ENCODE peak calls at places on chromosomes 3 and 15, in seven cellular contexts. A is H9, H is neuronal stem cell, Z is mesenchymal stem cell, P is mesendoderm, X is trophoblast cell, V is H1. Q is an unnamed sample.

GRCh38 chr3:130757751-130758150 is 11.1 kb upstream of the PIK3R4 start:
- DNase-seq in V (no peak), P (no peak), Z (no peak), H (no peak), X (no peak), A (no peak), Q (no peak)

GRCh38 chr3:165854696-165855095 is 17.5 kb upstream of the BCHE start:
- DNase-seq in Z (peak), H (no peak), X (peak), A (no peak), V (no peak), P (peak), Q (no peak)

GRCh38 chr15:38459480-38459879 is 5.6 kb downstream of the FAM98B start:
- DNase-seq in P (no peak), X (no peak), Z (no peak), V (no peak), H (no peak), A (no peak), Q (no peak)

GRCh38 chr15:87604857-87605446 is 651.6 kb downstream of the NTRK3 start:
- DNase-seq in P (peak), V (no peak), H (peak), X (peak), Z (no peak), A (peak), Q (no peak)

GRCh38 chr3:39910828-39911464 is 101.5 kb downstream of the MYRIP start:
- DNase-seq in H (no peak), X (no peak), Z (no peak), V (no peak), A (no peak), P (no peak), Q (no peak)

GRCh38 chr3:65101450-65101849 is 413.6 kb upstream of the ADAMTS9 start:
- DNase-seq in Z (no peak), V (no peak), H (no peak), A (no peak), X (no peak), P (no peak), Q (no peak)

GRCh38 chr15:98738689-98739411 is 90.5 kb downstream of the IGF1R start:
- DNase-seq in X (peak), Z (no peak), H (no peak), P (no peak), V (no peak), A (no peak), Q (no peak)

GRCh38 chr3:61563614-61564404 is 2.4 kb downstream of the PTPRG start:
- DNase-seq in V (peak), P (peak), A (no peak), Z (peak), H (no peak), X (peak), Q (no peak)

GRCh38 chr3:168615489-168616020 is 519.8 kb upstream of the GOLIM4 start:
- DNase-seq in X (no peak), P (no peak), V (no peak), Z (no peak), H (no peak), A (no peak), Q (no peak)

GRCh38 chr3:119579366-119580147 is at the start of gene ADPRH:
- DNase-seq in P (peak), H (peak), X (peak), Z (peak), A (peak), V (peak), Q (peak)

GRCh38 chr15:82298032-82298431 is 35.4 kb downstream of the SAXO2 start:
- DNase-seq in A (no peak), V (no peak), P (no peak), Z (no peak), H (no peak), X (no peak), Q (no peak)

GRCh38 chr15:74653426-74654082 is 37.9 kb downstream of the CLK3 start:
- DNase-seq in X (peak), A (no peak), P (no peak), V (no peak), H (no peak), Z (peak), Q (peak)

GRCh38 chr3:139309046-139309660 is 34.7 kb upstream of the MRPS22 start:
- DNase-seq in A (no peak), X (no peak), Z (no peak), P (no peak), H (no peak), V (no peak), Q (no peak)

GRCh38 chr3:188389711-188390346 is 235.9 kb downstream of the LPP start:
- DNase-seq in V (no peak), P (no peak), H (no peak), X (peak), Z (no peak), A (no peak), Q (no peak)

GRCh38 chr3:16512435-16513140 is 911 bp downstream of the RFTN1 start:
- DNase-seq in H (no peak), X (peak), A (peak), P (peak), V (peak), Z (no peak), Q (no peak)

GRCh38 chr3:58066842-58067241 is 58.6 kb downstream of the FLNB start:
- DNase-seq in V (no peak), A (no peak), P (no peak), X (no peak), Z (no peak), H (no peak), Q (peak)

GRCh38 chr3:169026543-169027181 is 636.9 kb downstream of the MECOM start:
- DNase-seq in V (no peak), P (no peak), X (peak), Z (peak), A (no peak), H (no peak), Q (peak)

GRCh38 chr3:88019024-88019423 is 39.8 kb downstream of the CGGBP1 start:
- DNase-seq in A (no peak), H (no peak), V (no peak), Z (no peak), X (no peak), P (no peak), Q (no peak)

GRCh38 chr3:178086419-178086818 is 449.8 kb upstream of the KCNMB2 start:
- DNase-seq in A (no peak), V (no peak), H (no peak), P (peak), Z (no peak), X (no peak), Q (no peak)

GRCh38 chr3:87625911-87626310 is 349.5 kb upstream of the POU1F1 start:
- DNase-seq in A (no peak), V (no peak), P (no peak), Z (no peak), X (no peak), H (no peak), Q (no peak)

DNA sequence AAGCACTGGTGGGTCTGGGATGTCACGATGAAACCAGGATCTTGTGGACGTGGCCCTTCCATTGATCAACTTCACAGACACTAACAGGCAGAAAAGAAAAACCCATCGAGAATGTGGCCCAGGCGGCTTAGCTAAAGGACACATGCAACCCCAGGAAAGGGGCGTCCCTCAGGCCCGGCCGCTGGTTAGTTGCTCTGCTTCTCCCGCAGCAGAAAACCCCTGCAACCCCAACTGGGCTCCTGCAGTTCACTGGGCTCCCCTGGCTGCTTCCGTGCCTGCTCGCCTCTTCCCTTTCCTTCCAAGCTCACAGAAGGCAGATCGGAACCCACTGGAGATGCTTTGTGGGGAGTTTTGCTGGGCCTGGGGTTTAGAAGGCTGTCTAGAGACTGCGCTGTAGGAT is 1.1 kb downstream of the GASK1A start:
- DNase-seq in A (no peak), H (no peak), V (no peak), P (no peak), Z (no peak), X (no peak), Q (no peak)
- H3K23ac ChIP-seq in A (no peak), H (no peak), V (no peak), P (no peak), Z (no peak), X (no peak), Q (no peak)

GRCh38 chr15:47542312-47543094 is 174.8 kb upstream of the SEMA6D start:
- DNase-seq in X (no peak), A (no peak), P (no peak), H (no peak), Z (no peak), V (no peak), Q (no peak)

GRCh38 chr15:47541587-47541986 is 175.7 kb upstream of the SEMA6D start:
- DNase-seq in P (no peak), Z (no peak), H (no peak), A (no peak), X (no peak), V (no peak), Q (no peak)
- H3K23ac ChIP-seq in P (no peak), Z (no peak), H (no peak), A (no peak), X (no peak), V (no peak), Q (no peak)

GRCh38 chr15:56653787-56654186 is 79.5 kb downstream of the ZNF280D start:
- DNase-seq in A (no peak), H (no peak), Z (no peak), P (no peak), V (no peak), X (no peak), Q (no peak)
- H3K23ac ChIP-seq in A (no peak), H (no peak), Z (no peak), P (no peak), V (no peak), X (no peak), Q (no peak)

DNA sequence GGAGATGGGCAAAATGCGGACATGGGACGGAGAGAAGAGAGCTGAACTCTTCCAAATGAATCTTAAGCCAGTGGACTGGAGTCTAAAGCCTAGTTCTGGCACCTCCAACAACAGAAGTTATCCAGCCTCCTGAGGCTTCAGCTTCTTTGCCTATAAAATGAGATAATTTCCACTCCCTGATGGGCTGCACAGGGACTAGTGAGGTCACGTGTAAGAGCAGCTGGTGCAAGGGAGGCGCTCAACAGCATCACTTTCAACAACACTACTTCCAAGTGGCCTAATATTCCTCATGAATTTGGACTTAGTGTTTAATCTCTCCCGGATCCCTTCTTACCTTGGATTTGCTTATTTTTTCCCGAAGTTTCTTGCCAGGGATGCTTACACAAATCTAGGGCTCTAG is 8.7 kb downstream of the CXCR6 start:
- DNase-seq in X (no peak), V (no peak), A (no peak), Z (no peak), P (no peak), H (no peak), Q (no peak)
- H3K23ac ChIP-seq in X (no peak), V (no peak), A (no peak), Z (no peak), P (no peak), H (no peak), Q (no peak)

Q was measured in IMR-90.